ENCODE peak calls at places on chromosome 5, in five cellular contexts. T is fibroblast of pulmonary artery; D is astrocyte of the cerebellum; I is CD4-positive, CD25-positive, alpha-beta regulatory T cell; O is tibial artery. Q is an unnamed sample.

GRCh38 chr5:93598141-93598996 is 15.3 kb downstream of the NR2F1 start:
- DNase-seq in T (no peak), D (no peak), I (no peak), O (no peak), Q (no peak)

GRCh38 chr5:9282211-9282610 is 263.7 kb downstream of the SEMA5A start:
- DNase-seq in T (no peak), D (no peak), I (no peak), O (no peak), Q (no peak)

GRCh38 chr5:1911773-1912235 is 29.1 kb upstream of the IRX4 start:
- DNase-seq in T (no peak), D (no peak), I (no peak), O (peak), Q (no peak)

GRCh38 chr5:158435161-158435616 is 576.2 kb upstream of the CLINT1 start:
- DNase-seq in T (no peak), D (no peak), I (no peak), O (no peak), Q (no peak)

GRCh38 chr5:128472032-128472431 is 66.0 kb downstream of the FBN2 start:
- DNase-seq in T (no peak), D (no peak), I (no peak), O (no peak), Q (no peak)

GRCh38 chr5:179805529-179806249 is 977 bp downstream of the MGAT4B start:
- DNase-seq in T (no peak), D (no peak), I (no peak), O (peak), Q (peak)

GRCh38 chr5:102823441-102823874 is 68.4 kb downstream of the PAM start:
- DNase-seq in T (peak), D (peak), I (no peak), O (no peak), Q (no peak)

GRCh38 chr5:149608936-149609502 is 27.7 kb downstream of the ARHGEF37 start:
- DNase-seq in T (no peak), D (no peak), I (no peak), O (no peak), Q (no peak)

GRCh38 chr5:147949711-147950573 is 43.6 kb upstream of the C5orf46 start:
- DNase-seq in T (peak), D (peak), I (no peak), O (no peak), Q (peak)

GRCh38 chr5:109630109-109630508 is 59.6 kb upstream of the MAN2A1 start:
- DNase-seq in T (peak), D (peak), I (no peak), O (no peak), Q (no peak)

GRCh38 chr5:34484591-34485228 is 171.4 kb upstream of the RAI14 start:
- DNase-seq in T (no peak), D (no peak), I (no peak), O (no peak), Q (no peak)

GRCh38 chr5:89535421-89535820 is 652.4 kb upstream of the MEF2C start:
- DNase-seq in T (no peak), D (no peak), I (no peak), O (no peak), Q (no peak)

GRCh38 chr5:71475788-71476384 is 20.4 kb downstream of the BDP1 start:
- DNase-seq in T (peak), D (peak), I (no peak), O (no peak), Q (peak)

GRCh38 chr5:69042500-69042899 is 51.3 kb upstream of the SLC30A5 start:
- DNase-seq in T (no peak), D (no peak), I (no peak), O (no peak), Q (no peak)

GRCh38 chr5:69038539-69038938 is 55.3 kb upstream of the SLC30A5 start:
- DNase-seq in T (no peak), D (no peak), I (no peak), O (no peak), Q (no peak)

GRCh38 chr5:69046375-69046957 is 47.3 kb upstream of the SLC30A5 start:
- DNase-seq in T (no peak), D (no peak), I (no peak), O (no peak), Q (no peak)

GRCh38 chr5:69039829-69040228 is 54.0 kb upstream of the SLC30A5 start:
- DNase-seq in T (no peak), D (no peak), I (no peak), O (no peak), Q (no peak)

GRCh38 chr5:69042915-69043795 is 50.7 kb upstream of the SLC30A5 start:
- DNase-seq in T (peak), D (peak), I (peak), O (peak), Q (peak)
- H3K4me3 ChIP-seq in T (peak), D (peak), I (peak), O (peak), Q (peak)

GRCh38 chr5:153489611-153490010 is 859 bp upstream of the GRIA1 start:
- DNase-seq in T (no peak), D (no peak), I (no peak), O (no peak), Q (no peak)

GRCh38 chr5:153490124-153491085 is at the start of gene GRIA1:
- DNase-seq in T (no peak), D (no peak), I (no peak), O (no peak), Q (no peak)

GRCh38 chr5:153496835-153497234 is 6.4 kb downstream of the GRIA1 start:
- DNase-seq in T (peak), D (no peak), I (no peak), O (no peak), Q (no peak)

GRCh38 chr5:153491408-153491807 is 938 bp downstream of the GRIA1 start:
- DNase-seq in T (no peak), D (no peak), I (no peak), O (no peak), Q (no peak)
- H3K4me3 ChIP-seq in T (no peak), D (no peak), I (no peak), O (peak), Q (no peak)

DNA sequence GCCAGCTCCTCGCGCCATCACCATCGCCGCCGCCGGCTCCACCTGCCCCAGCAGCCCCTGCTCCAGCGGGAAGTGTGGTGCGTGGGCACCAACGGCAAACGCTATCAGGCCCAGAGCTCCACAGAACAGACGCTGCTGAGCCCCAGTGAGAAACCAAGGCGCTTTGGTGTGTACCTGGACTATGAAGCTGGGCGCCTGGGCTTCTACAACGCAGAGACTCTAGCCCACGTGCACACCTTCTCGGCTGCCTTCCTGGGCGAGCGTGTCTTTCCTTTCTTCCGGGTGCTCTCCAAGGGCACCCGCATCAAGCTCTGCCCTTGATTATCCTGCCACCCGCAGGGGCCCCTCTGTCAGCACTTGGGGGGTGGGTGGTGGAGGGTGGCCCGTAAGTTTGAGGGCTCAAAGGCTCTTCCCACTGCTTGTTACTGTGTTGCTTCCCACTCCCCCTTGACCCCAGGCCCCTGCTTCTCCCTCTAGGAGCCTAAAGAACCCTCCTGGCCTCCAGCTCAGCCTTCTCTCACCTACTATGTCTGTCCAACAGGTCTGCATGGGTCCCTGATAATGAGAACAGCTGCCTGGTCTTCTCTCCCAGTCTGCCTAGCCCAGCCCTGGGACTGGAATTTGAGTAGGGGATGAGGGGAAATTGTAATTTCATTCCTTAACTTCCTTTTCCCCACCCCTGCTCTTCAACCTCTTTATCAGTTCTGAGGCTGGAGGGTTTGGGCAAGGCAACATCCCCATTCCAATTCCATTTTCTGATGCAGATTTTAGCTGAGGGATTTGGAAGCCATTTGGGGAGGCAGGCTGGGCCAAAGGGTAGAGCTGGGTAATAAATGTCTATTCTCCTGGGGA is 9.0 kb downstream of the RACK1 start:
- DNase-seq in T (no peak), D (no peak), I (no peak), O (peak), Q (no peak)
- H3K4me3 ChIP-seq in T (no peak), D (no peak), I (no peak), O (no peak), Q (no peak)

GRCh38 chr5:53542917-53543316 is 17.5 kb upstream of the NDUFS4 start:
- DNase-seq in T (no peak), D (no peak), I (no peak), O (no peak), Q (no peak)

GRCh38 chr5:53549792-53550191 is 10.6 kb upstream of the NDUFS4 start:
- DNase-seq in T (no peak), D (no peak), I (no peak), O (no peak), Q (no peak)

GRCh38 chr5:53543401-53543800 is 17.0 kb upstream of the NDUFS4 start:
- DNase-seq in T (peak), D (peak), I (no peak), O (no peak), Q (no peak)

GRCh38 chr5:53547226-53547625 is 13.2 kb upstream of the NDUFS4 start:
- DNase-seq in T (no peak), D (no peak), I (no peak), O (no peak), Q (no peak)

DNA sequence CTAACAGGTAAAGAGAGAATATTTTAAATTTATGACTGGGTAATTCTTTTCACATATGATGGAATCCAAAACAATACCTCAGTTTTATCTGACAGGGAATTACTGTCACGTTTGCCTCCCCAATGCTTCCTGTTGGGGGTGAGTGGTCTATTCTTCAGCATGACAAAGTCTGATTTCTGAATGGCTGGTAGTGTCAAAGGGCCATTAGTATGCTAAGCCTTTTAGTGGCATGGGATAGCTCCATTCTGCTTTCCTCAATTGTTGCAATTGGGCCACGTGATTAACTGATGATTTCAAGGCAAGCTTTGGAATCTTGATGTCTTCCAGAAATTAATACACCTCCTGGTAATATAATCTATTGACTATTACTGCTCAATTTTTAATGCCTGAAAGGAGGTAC is 14.7 kb upstream of the NDUFS4 start:
- DNase-seq in T (no peak), D (no peak), I (no peak), O (no peak), Q (no peak)
- H3K4me3 ChIP-seq in T (no peak), D (no peak), I (no peak), O (no peak), Q (no peak)

GRCh38 chr5:107861565-107861964 is 190.8 kb upstream of the EFNA5 start:
- DNase-seq in T (no peak), D (no peak), I (no peak), O (no peak), Q (no peak)
- H3K4me3 ChIP-seq in T (no peak), D (no peak), I (no peak), O (no peak), Q (no peak)